ENCODE peak calls at places on chromosomes 4 and X, in nine cellular contexts. E is tibial artery, R is kidney, V is hepatocyte, Q is ovary, A is heart left ventricle, B is IMR-90, S is left ventricle myocardium inferior, Z is astrocyte. D is an unnamed sample.
A peak's percentile ranks its signal among the peaks of the same experiment; 100 is the strongest.

GRCh38 chr4:155672342-155672741 is 5.7 kb downstream of the GUCY1A1 start:
- DNase-seq in B (no peak), Q (no peak), V (no peak), S (no peak), Z (no peak), E (no peak), A (no peak), R (no peak), D (no peak)

GRCh38 chrX:19640693-19641374 is 125.5 kb upstream of the MAP3K15 start:
- DNase-seq in S (no peak), A (no peak), Q (peak; percentile 18), R (no peak), V (no peak), Z (no peak), E (no peak), B (no peak), D (no peak)

GRCh38 chrX:106023947-106024346 is 14.6 kb downstream of the SERPINA7 start:
- DNase-seq in E (no peak), Q (no peak), R (no peak), A (no peak), B (no peak), S (no peak), V (no peak), Z (no peak), D (no peak)

GRCh38 chrX:119990995-119991787 is 47.6 kb upstream of the NKAP start:
- DNase-seq in A (no peak), R (no peak), B (no peak), Z (no peak), E (no peak), Q (no peak), V (peak; percentile 11), S (no peak), D (no peak)

GRCh38 chr4:182338059-182338458 is 94.9 kb downstream of the TENM3 start:
- DNase-seq in E (no peak), S (no peak), V (no peak), Z (peak; percentile 26), Q (no peak), R (no peak), A (no peak), B (no peak), D (no peak)

GRCh38 chr4:177441061-177441802 is 1.0 kb downstream of the AGA start:
- DNase-seq in V (peak; percentile 20), B (peak; percentile 28), Q (no peak), S (no peak), Z (peak; percentile 26), A (no peak), R (no peak), E (no peak), D (no peak)

GRCh38 chr4:306551-306961 is 1.3 kb upstream of the ZNF732 start:
- DNase-seq in R (no peak), V (no peak), B (no peak), S (no peak), E (no peak), Q (no peak), A (no peak), Z (no peak), D (no peak)

GRCh38 chr4:78622253-78622979 is 70.8 kb downstream of the ANXA3 start:
- DNase-seq in Z (peak; percentile 70), B (peak; percentile 73), E (no peak), Q (no peak), R (no peak), S (no peak), V (peak; percentile 69), A (no peak), D (no peak)

GRCh38 chr4:129362685-129363274 is 266.8 kb downstream of the C4orf33 start:
- DNase-seq in Q (peak; percentile 22), V (peak; percentile 87), B (peak; percentile 60), R (no peak), Z (peak; percentile 21), A (peak; percentile 28), S (peak; percentile 16), E (no peak), D (no peak)

GRCh38 chr4:40238700-40239548 is 42.1 kb downstream of the RHOH start:
- DNase-seq in V (no peak), A (no peak), S (no peak), Q (no peak), B (no peak), R (no peak), Z (no peak), E (no peak), D (no peak)

GRCh38 chrX:71870337-71871098 is 40.1 kb upstream of the NHSL2 start:
- DNase-seq in Z (peak; percentile 14), Q (no peak), E (no peak), B (no peak), R (no peak), A (no peak), S (no peak), V (peak; percentile 10), D (no peak)

GRCh38 chr4:77819409-77819835 is 254 bp upstream of the CNOT6L start:
- DNase-seq in A (peak; percentile 29), R (peak; percentile 94), V (peak; percentile 81), Q (no peak), E (peak; percentile 68), Z (no peak), B (no peak), S (no peak), D (no peak)

GRCh38 chr4:181761130-181761529 is 482.1 kb upstream of the TENM3 start:
- DNase-seq in S (no peak), V (no peak), E (no peak), Q (no peak), Z (peak; percentile 91), A (no peak), R (no peak), B (peak; percentile 95), D (no peak)

GRCh38 chr4:162201673-162202072 is 37.9 kb upstream of the FSTL5 start:
- DNase-seq in S (no peak), Q (no peak), V (no peak), A (no peak), B (no peak), Z (peak; percentile 80), E (no peak), R (no peak), D (no peak)

GRCh38 chrX:10055430-10055829 is 88.3 kb downstream of the CLDN34 start:
- DNase-seq in Q (no peak), S (no peak), B (no peak), E (no peak), Z (no peak), A (no peak), R (no peak), V (no peak), D (no peak)

GRCh38 chrX:12610079-12610478 is 181.1 kb upstream of the PRPS2 start:
- DNase-seq in E (no peak), S (no peak), B (peak; percentile 55), Z (peak; percentile 85), Q (no peak), R (no peak), A (no peak), V (no peak), D (no peak)

GRCh38 chr4:87911252-87911774 is 64.2 kb upstream of the SPP1 start:
- DNase-seq in Z (no peak), B (no peak), E (no peak), S (no peak), Q (no peak), R (no peak), A (no peak), V (no peak), D (no peak)
- H3K27ac ChIP-seq in Z (no peak overlapping the region), B (no peak overlapping the region), E (no peak overlapping the region), S (peak overlapping the region; percentile 28), Q (no peak overlapping the region), R (peak overlapping the region; percentile 96), A (peak overlapping the region; percentile 2), V (peak overlapping the region; percentile 14), D (peak overlapping the region; percentile 26)

GRCh38 chr4:16875487-16875886 is 23.0 kb downstream of the LDB2 start:
- DNase-seq in Q (no peak), E (no peak), A (no peak), V (peak; percentile 38), Z (peak; percentile 96), B (peak; percentile 94), R (no peak), S (no peak), D (no peak)
- TF ChIP-seq CTCF in Q (no peak), E (no peak), A (no peak), V (no peak), Z (no peak), B (no peak), R (no peak), S (no peak), D (no peak)

DNA sequence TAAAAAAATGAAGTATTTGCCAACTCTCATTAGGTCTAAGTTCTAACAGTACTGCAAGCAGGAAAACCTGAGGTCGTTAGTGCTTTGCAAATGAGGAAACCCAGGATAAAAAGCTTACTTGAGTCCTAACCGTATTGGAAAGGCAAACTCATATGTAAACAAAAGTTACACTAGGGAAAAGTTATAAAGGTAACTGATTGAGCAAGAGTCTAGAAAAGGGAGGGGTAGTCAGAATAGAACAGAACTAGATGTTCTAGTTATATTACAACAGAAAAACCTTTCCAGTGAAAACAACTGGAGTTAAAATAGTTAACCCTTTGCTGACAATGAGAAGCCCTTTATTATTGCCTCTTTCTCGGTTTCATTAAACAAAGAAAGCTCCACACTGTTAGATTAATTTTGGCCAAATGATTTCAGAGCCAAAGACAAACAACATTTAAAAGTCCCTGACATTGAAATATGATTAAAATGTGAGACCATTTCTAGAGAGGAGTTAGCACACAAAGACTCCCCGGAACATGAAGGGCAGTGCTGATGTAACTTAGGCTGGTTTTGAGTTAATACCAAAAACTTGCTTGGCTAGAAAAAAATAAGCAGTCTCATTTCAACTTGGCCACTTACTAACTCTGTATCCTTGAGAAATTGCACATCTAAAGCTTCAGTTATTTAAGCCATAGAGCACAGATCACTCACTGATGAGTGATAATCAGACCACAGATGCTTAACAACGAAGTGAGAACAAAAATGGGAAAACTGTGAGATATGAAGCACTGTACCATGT is 66.2 kb upstream of the MAOA start:
- DNase-seq in V (peak; percentile 59), R (no peak), S (no peak), Q (no peak), A (no peak), B (no peak), E (no peak), Z (no peak), D (no peak)
- H3K4me1 ChIP-seq in V (peaks cover 4% of the 10 kb centered on the region), R (peaks cover 2% of the 10 kb centered on the region), S (peaks cover 3% of the 10 kb centered on the region), Q (peaks cover 1% of the 10 kb centered on the region), A (no peaks in the 10 kb centered on the region), B (no peaks in the 10 kb centered on the region), E (peaks cover 17% of the 10 kb centered on the region), Z (no peaks in the 10 kb centered on the region), D (no peaks in the 10 kb centered on the region)

GRCh38 chr4:13983189-13983790 is 355.8 kb upstream of the BOD1L1 start:
- DNase-seq in Q (no peak), A (no peak), B (no peak), S (no peak), V (no peak), Z (no peak), E (no peak), R (no peak), D (no peak)

GRCh38 chr4:13985824-13986223 is 358.3 kb upstream of the BOD1L1 start:
- DNase-seq in R (no peak), E (no peak), Z (peak; percentile 37), S (no peak), B (peak; percentile 32), A (no peak), V (no peak), Q (no peak), D (no peak)

GRCh38 chr4:13986533-13986932 is 359.0 kb upstream of the BOD1L1 start:
- DNase-seq in R (no peak), S (no peak), Z (no peak), E (no peak), V (no peak), Q (no peak), A (no peak), B (no peak), D (no peak)

GRCh38 chr4:13982008-13982407 is 354.5 kb upstream of the BOD1L1 start:
- DNase-seq in B (no peak), Q (no peak), V (no peak), S (no peak), Z (no peak), E (no peak), A (no peak), R (no peak), D (no peak)

GRCh38 chr4:13984996-13985780 is 357.7 kb upstream of the BOD1L1 start:
- DNase-seq in A (no peak), Z (peak; percentile 92), E (no peak), Q (no peak), S (no peak), B (peak; percentile 50), V (no peak), R (no peak), D (no peak)
- H3K27ac ChIP-seq in A (peak overlapping the region; percentile 36), Z (peak overlapping the region; percentile 51), E (no peak overlapping the region), Q (no peak overlapping the region), S (peak overlapping the region; percentile 34), B (no peak overlapping the region), V (no peak overlapping the region), R (peak overlapping the region; percentile 65), D (no peak overlapping the region)